ENCODE peak calls at places on chromosomes 4 and X, in four cellular contexts. J, W, A and X are unnamed samples.
A peak's percentile ranks its signal among the peaks of the same experiment; 100 is the strongest.

GRCh38 chr4:7531640-7531994 is 96.9 kb upstream of the PSAPL1 start:
- DNase-seq in J (no peak), W (no peak), A (no peak), X (peak; percentile 23)

GRCh38 chr4:110184791-110185155 is 13.6 kb downstream of the ELOVL6 start:
- DNase-seq in J (no peak), W (no peak), A (no peak), X (no peak)

GRCh38 chr4:41379230-41379629 is 122.5 kb downstream of the UCHL1 start:
- DNase-seq in J (no peak), W (no peak), A (no peak), X (no peak)

GRCh38 chrX:150587585-150588503 is 19.4 kb downstream of the MTM1 start:
- DNase-seq in J (peak; percentile 9), W (no peak), A (peak; percentile 64), X (no peak)

GRCh38 chr4:113636877-113637276 is 124.7 kb downstream of the CAMK2D start:
- DNase-seq in J (peak; percentile 93), W (no peak), A (peak; percentile 53), X (no peak)

GRCh38 chr4:72557021-72557420 is 12.0 kb downstream of the ADAMTS3 start:
- DNase-seq in J (no peak), W (no peak), A (no peak), X (no peak)

GRCh38 chrX:48513670-48514069 is 4.9 kb downstream of the PORCN start:
- DNase-seq in J (no peak), W (no peak), A (no peak), X (no peak)

GRCh38 chrX:1649623-1650022 is 34.8 kb downstream of the ASMT start:
- DNase-seq in J (no peak), W (no peak), A (no peak), X (no peak)

GRCh38 chr4:102560115-102560514 is 59.0 kb downstream of the NFKB1 start:
- DNase-seq in J (no peak), W (no peak), A (no peak), X (no peak)

GRCh38 chrX:113202601-113203000 is 362.0 kb upstream of the AMOT start:
- DNase-seq in J (no peak), W (no peak), A (no peak), X (no peak)

GRCh38 chrX:28693101-28693500 is 105.9 kb downstream of the IL1RAPL1 start:
- DNase-seq in J (no peak), W (no peak), A (no peak), X (no peak)

GRCh38 chrX:150476183-150476699 is 92.2 kb upstream of the MTM1 start:
- DNase-seq in J (peak; percentile 40), W (no peak), A (no peak), X (no peak)

GRCh38 chr4:167897116-167897515 is 195.2 kb upstream of the ANXA10 start:
- DNase-seq in J (peak; percentile 80), W (no peak), A (no peak), X (no peak)

DNA sequence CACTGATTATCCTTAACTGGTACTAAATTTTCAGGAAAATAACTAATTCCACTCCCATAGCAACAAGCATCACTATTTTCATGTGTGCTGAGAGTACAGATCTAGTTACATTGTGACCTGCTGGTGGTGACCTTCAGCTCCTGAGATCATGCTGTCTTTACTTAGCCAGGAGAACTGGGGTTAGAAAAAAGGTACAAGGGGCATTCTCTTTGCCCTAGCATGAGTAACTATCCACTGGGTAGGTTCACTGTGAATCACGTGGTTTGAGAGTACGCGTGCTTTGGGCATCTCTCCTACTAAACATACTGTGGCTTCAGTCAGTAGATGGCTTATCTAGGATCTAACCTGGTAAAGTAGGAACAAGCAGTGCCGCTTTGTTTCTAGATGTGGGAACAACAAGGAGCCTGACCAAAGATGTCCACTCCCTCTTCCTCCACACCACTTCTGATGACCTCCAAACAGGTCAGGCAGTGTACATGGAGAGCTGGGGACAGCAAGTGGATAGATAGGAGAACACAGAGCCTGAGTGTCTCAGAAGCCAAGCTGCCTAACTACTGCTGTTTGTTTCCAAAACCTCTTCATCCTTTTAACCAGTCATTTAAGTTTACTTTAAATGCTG is 90.2 kb downstream of the CBR4 start:
- DNase-seq in J (no peak), W (peak; percentile 65), A (no peak), X (no peak)
- H3K27ac ChIP-seq in J (no peak overlapping the region), W (peak overlapping the region; percentile 47), A (no peak overlapping the region), X (peak overlapping the region; percentile 19)

DNA sequence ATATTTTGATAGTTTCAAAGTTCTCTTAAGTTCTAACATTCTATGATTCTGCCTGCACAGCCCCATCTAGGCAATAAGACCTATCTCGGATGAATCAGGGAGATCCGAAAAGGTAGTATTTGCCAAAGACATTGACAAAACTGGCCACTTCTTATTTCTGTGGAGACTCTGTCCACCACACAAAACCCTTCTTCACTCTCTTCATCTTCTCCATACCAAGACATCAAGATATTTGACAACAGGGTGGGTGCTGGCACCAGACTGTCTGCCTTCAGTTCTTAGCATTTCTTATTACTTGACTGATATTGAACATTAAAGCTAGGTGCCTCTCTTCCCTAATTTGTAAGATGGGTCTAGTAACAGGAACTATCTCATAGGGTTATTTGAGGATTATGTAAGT is 1.8 kb upstream of the UNC5C start:
- DNase-seq in J (no peak), W (no peak), A (no peak), X (no peak)
- H3K4me3 ChIP-seq in J (no peak overlapping the region), W (no peak overlapping the region), A (no peak overlapping the region), X (peak overlapping the region; percentile 75)

DNA sequence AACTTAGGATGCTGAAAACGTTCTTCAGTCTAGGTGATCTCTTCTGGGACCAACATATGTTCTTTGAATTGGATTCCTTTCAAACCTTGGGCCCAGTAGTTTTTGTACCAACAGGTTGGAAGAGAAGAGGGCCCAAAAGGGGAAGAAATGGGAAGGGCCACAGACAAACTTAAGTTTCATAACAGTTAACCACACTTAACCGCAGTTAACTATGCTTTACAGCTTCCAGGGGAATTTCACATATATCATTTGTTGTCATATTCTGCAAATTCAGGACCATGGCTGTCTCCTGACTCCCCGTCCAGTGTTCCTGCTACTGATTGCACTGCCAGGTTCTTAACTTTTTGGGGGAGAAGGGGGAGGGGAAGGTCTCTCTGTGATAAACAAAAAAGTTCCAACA is 34.6 kb downstream of the RTL5 start:
- DNase-seq in J (no peak), W (no peak), A (no peak), X (no peak)
- H3K27ac ChIP-seq in J (no peak overlapping the region), W (no peak overlapping the region), A (no peak overlapping the region), X (no peak overlapping the region)

GRCh38 chrX:131938749-131939148 is 84.4 kb upstream of the STK26 start:
- DNase-seq in J (no peak), W (no peak), A (no peak), X (no peak)
- H3K4me3 ChIP-seq in J (no peak overlapping the region), W (no peak overlapping the region), A (no peak overlapping the region), X (no peak overlapping the region)

DNA sequence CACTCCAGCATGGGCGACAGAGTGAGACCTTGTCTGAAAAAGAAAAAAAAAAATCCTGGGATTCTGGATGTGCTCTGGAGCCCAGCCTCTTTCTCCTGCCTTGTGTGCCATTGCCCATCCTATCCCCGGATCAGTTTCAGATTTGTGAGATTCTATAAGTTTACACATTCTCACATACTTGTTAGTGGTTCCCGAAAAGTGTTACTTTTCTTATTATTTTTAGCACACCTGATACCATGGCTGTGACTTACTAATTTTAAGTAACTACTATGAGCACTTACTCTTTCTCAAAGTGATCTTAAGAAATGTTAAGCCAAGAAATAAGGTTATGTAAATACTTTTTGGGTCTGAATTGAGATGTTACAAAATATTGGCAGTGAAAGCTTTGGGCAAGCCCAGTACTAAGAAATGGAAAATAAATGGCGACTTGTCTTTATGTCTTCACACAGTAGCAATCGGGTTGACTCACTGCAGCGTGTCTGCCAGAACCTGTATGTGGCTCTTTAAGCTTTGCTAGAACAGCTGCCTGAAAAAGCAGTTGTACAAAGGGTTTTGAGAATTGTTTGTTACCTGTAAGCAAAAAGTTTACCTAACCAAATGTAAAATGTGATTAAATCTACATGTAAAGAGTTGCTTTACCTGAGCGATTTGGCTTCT is 118.7 kb downstream of the KLHL8 start:
- DNase-seq in J (peak; percentile 37), W (no peak), A (no peak), X (peak; percentile 38)
- H3K27ac ChIP-seq in J (no peak overlapping the region), W (no peak overlapping the region), A (no peak overlapping the region), X (no peak overlapping the region)

DNA sequence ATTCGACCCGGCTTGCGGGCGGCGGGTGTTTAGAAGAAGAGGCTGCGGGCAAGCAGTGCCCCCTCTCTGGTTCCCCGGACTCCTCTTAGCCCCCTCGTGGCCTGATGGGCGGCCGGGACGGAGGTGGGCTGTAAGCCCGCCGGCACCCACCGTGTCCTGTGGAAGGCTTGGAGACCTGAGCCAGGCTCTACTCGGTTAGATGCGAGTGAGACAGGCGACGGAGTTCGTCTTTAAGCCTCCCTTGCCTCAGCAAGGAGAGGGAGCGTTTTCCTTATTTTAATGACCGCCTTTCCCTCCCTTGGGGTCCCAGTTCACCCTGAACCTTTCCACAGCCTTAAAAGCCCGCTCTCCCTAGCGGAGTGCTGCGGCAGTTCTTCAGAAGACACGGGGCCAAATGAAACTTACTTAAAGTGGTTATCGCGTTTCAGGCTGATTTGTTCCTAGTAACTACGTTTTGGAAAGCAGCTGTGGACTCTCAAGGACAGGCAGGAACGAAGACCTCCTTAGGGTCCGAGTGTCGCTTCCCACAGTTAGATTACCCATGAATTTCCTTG is 970 bp downstream of the SLITRK2 start:
- DNase-seq in J (no peak), W (no peak), A (no peak), X (no peak)
- H3K4me3 ChIP-seq in J (no peak overlapping the region), W (no peak overlapping the region), A (no peak overlapping the region), X (peak overlapping the region; percentile 43)

GRCh38 chr4:89299153-89299789 is 8.3 kb downstream of the GPRIN3 start:
- DNase-seq in J (no peak), W (no peak), A (no peak), X (no peak)
- H3K27ac ChIP-seq in J (no peak overlapping the region), W (peak overlapping the region; percentile 87), A (peak overlapping the region; percentile 65), X (peak overlapping the region; percentile 82)

GRCh38 chr4:173448557-173448918 is 49.6 kb upstream of the SCRG1 start:
- DNase-seq in J (peak; percentile 85), W (no peak), A (no peak), X (no peak)

GRCh38 chr4:173448919-173449641 is 50.2 kb upstream of the SCRG1 start:
- DNase-seq in J (no peak), W (no peak), A (no peak), X (peak; percentile 48)

GRCh38 chr4:173446416-173446815 is 47.5 kb upstream of the SCRG1 start:
- DNase-seq in J (no peak), W (no peak), A (no peak), X (no peak)

GRCh38 chr4:173450281-173450680 is 51.4 kb upstream of the SCRG1 start:
- DNase-seq in J (peak; percentile 48), W (no peak), A (no peak), X (no peak)

GRCh38 chr4:173448103-173448502 is 49.2 kb upstream of the SCRG1 start:
- DNase-seq in J (peak; percentile 65), W (no peak), A (no peak), X (peak; percentile 79)
- H3K4me3 ChIP-seq in J (no peak overlapping the region), W (no peak overlapping the region), A (no peak overlapping the region), X (no peak overlapping the region)